ENCODE peak calls at places on chromosomes 6 and 20, in seven cellular contexts. P is trophoblast cell; J is GM03348; K is activated CD4-positive, alpha-beta T cell treated with anti-CD3 and anti-CD28 coated beads, Interleukin-2, amount 10 ng/mL, durations not matched to agents 7 days and 5 days; F is GM18507; R is activated naive CD8-positive, alpha-beta T cell treated with anti-CD3 and anti-CD28 coated beads for 36 hours; C is NCI-H2081 treated with DMSO at 0.1 percent for 48 hours. T is an unnamed sample.

GRCh38 chr6:25655746-25656145 is 3.7 kb downstream of the SCGN start:
- DNase-seq in P (no peak), J (no peak), K (no peak), F (no peak), R (no peak), C (no peak), T (no peak)

GRCh38 chr20:52410746-52411317 is 219.3 kb upstream of the ZFP64 start:
- DNase-seq in P (no peak), J (no peak), K (no peak), F (no peak), R (peak; percentile 22), C (no peak), T (no peak)

GRCh38 chr6:16723833-16724232 is 37.4 kb downstream of the ATXN1 start:
- DNase-seq in P (peak; percentile 79), J (peak; percentile 76), K (no peak), F (no peak), R (no peak), C (no peak), T (peak; percentile 94)

GRCh38 chr6:153126218-153126617 is 4.9 kb downstream of the RGS17 start:
- DNase-seq in P (no peak), J (no peak), K (no peak), F (no peak), R (no peak), C (no peak), T (no peak)

GRCh38 chr6:43149260-43149659 is 21.8 kb upstream of the SRF start:
- DNase-seq in P (no peak), J (peak; percentile 41), K (no peak), F (no peak), R (no peak), C (no peak), T (peak; percentile 32)

GRCh38 chr20:49483706-49484101 is 1.2 kb upstream of the KCNB1 start:
- DNase-seq in P (no peak), J (no peak), K (no peak), F (no peak), R (peak; percentile 3), C (no peak), T (no peak)

GRCh38 chr20:26243731-26244130 is 547.1 kb upstream of the ZNF337 start:
- DNase-seq in P (no peak), J (no peak), K (no peak), F (no peak), R (no peak), C (no peak), T (no peak)

GRCh38 chr6:119865466-119866350 is 516.1 kb upstream of the MAN1A1 start:
- DNase-seq in P (peak; percentile 35), J (no peak), K (no peak), F (no peak), R (no peak), C (no peak), T (no peak)

GRCh38 chr6:170437719-170438401 is 115.2 kb downstream of the PSMB1 start:
- DNase-seq in P (no peak), J (peak; percentile 31), K (no peak), F (no peak), R (no peak), C (no peak), T (no peak)

GRCh38 chr20:51910202-51911050 is 108.1 kb upstream of the SALL4 start:
- DNase-seq in P (no peak), J (no peak), K (no peak), F (no peak), R (no peak), C (no peak), T (no peak)